ENCODE peak calls at places on chromosomes 5 and 9, in four cellular contexts. P is brain microvascular endothelial cell, L is ovary, W is AG04450. I is an unnamed sample.

GRCh38 chr5:139415221-139415861 is 11.5 kb upstream of the SPATA24 start:
- DNase-seq in P (no peak), L (no peak), W (no peak), I (peak; percentile 77)

GRCh38 chr9:111008148-111009075 is 29.9 kb downstream of the LPAR1 start:
- DNase-seq in P (no peak), L (no peak), W (no peak), I (no peak)

GRCh38 chr9:35690447-35691324 is 961 bp upstream of the TPM2 start:
- DNase-seq in P (peak; percentile 79), L (peak; percentile 85), W (no peak), I (peak; percentile 87)

GRCh38 chr9:123073991-123074422 is 40.5 kb downstream of the GPR21 start:
- DNase-seq in P (no peak), L (no peak), W (peak; percentile 8), I (no peak)

GRCh38 chr5:37606632-37607248 is 227.6 kb downstream of the WDR70 start:
- DNase-seq in P (no peak), L (no peak), W (no peak), I (no peak)

GRCh38 chr5:53820802-53821171 is 260.3 kb downstream of the NDUFS4 start:
- DNase-seq in P (no peak), L (no peak), W (no peak), I (no peak)

GRCh38 chr9:127915801-127916664 is 808 bp downstream of the ST6GALNAC4 start:
- DNase-seq in P (no peak), L (no peak), W (no peak), I (no peak)

GRCh38 chr9:95505676-95506437 is 10.9 kb downstream of the PTCH1 start:
- DNase-seq in P (no peak), L (peak; percentile 76), W (no peak), I (peak; percentile 56)

GRCh38 chr5:95390812-95391492 is at the start of gene FAM81B:
- DNase-seq in P (no peak), L (no peak), W (no peak), I (no peak)

GRCh38 chr5:136028782-136029742 is at the start of gene TGFBI:
- DNase-seq in P (no peak), L (peak; percentile 40), W (peak; percentile 30), I (peak; percentile 90)

GRCh38 chr9:4113711-4114110 is 186.2 kb downstream of the GLIS3 start:
- DNase-seq in P (no peak), L (no peak), W (no peak), I (no peak)

GRCh38 chr5:44774279-44774880 is 34.4 kb upstream of the MRPS30 start:
- DNase-seq in P (peak; percentile 2), L (peak; percentile 19), W (peak; percentile 6), I (no peak)

GRCh38 chr5:145587308-145588071 is 247.7 kb downstream of the PRELID2 start:
- DNase-seq in P (peak; percentile 89), L (no peak), W (peak; percentile 61), I (no peak)

GRCh38 chr5:68245325-68245724 is 29.8 kb downstream of the PIK3R1 start:
- DNase-seq in P (no peak), L (no peak), W (no peak), I (no peak)

GRCh38 chr5:68247627-68248026 is 32.1 kb downstream of the PIK3R1 start:
- DNase-seq in P (no peak), L (no peak), W (no peak), I (no peak)

GRCh38 chr5:68249520-68249919 is 34.0 kb downstream of the PIK3R1 start:
- DNase-seq in P (no peak), L (no peak), W (no peak), I (no peak)

GRCh38 chr5:68248896-68249295 is 33.3 kb downstream of the PIK3R1 start:
- DNase-seq in P (no peak), L (no peak), W (no peak), I (no peak)

DNA sequence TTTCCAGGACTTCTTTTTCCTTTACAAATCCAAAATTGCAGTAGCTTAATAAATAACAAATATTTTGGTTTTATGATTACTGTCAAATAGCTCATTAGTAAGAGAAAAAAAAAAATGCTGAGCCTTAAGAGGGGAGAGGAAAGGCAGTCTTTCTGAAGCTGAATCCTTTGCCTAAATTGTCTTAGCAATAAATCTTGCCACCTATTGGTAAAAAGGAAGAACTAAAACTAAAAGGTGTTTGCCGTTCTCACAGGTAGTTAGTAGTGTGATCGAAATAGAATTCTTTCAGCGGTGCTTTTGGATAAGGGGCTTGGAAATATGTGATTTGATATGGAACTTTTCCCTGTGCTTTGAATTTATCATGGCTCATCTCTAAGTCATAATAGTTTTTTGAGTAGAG is 31.2 kb downstream of the PIK3R1 start:
- DNase-seq in P (no peak), L (no peak), W (no peak), I (no peak)
- TF ChIP-seq CTCF in P (no peak), L (no peak), W (peak; percentile 7), I (peak; percentile 17)

DNA sequence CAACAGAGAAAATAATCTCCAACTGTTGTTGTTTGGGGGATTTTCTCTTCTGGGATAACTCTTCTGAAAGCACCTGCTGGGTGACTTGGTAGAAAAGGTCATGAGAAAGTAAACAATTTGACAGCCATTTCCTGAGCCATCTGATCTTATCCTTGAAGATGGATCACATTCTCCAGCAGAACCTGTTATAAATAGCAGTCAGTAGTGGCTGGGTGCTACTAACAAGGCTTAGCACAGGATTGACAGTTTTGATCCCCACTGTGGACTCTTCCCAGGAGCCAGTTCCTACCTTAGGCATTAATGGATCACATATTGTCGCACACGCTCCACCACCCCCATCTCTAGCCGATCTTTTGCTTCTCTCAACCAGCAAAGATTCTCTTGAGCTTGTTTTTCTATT is 220.2 kb downstream of the PLK2 start:
- DNase-seq in P (no peak), L (no peak), W (no peak), I (no peak)
- H3K27ac ChIP-seq in P (peak overlapping the region; percentile 30), L (no peak overlapping the region), W (peak overlapping the region; percentile 66), I (no peak overlapping the region)

GRCh38 chr5:167851416-167851815 is 440.0 kb upstream of the WWC1 start:
- DNase-seq in P (no peak), L (no peak), W (no peak), I (no peak)
- TF ChIP-seq CTCF in P (no peak), L (no peak), W (no peak), I (no peak)

GRCh38 chr9:109793921-109794320 is 13.9 kb downstream of the PALM2AKAP2 start:
- DNase-seq in P (no peak), L (no peak), W (no peak), I (no peak)
- H3K27ac ChIP-seq in P (peak overlapping the region; percentile 83), L (no peak overlapping the region), W (no peak overlapping the region), I (no peak overlapping the region)

GRCh38 chr9:129654641-129655040 is 10.8 kb upstream of the PRRX2 start:
- DNase-seq in P (no peak), L (no peak), W (no peak), I (no peak)
- TF ChIP-seq CTCF in P (no peak), L (no peak), W (no peak), I (no peak)

GRCh38 chr9:70561805-70562395 is 147.4 kb upstream of the KLF9 start:
- DNase-seq in P (no peak), L (no peak), W (no peak), I (no peak)
- H3K27ac ChIP-seq in P (no peak overlapping the region), L (no peak overlapping the region), W (peak overlapping the region; percentile 25), I (peak overlapping the region; percentile 50)

GRCh38 chr5:39219433-39219832 is at the start of gene FYB1:
- DNase-seq in P (no peak), L (no peak), W (no peak), I (peak; percentile 64)
- TF ChIP-seq CTCF in P (no peak), L (no peak), W (no peak), I (no peak)

I was measured in heart left ventricle.